ENCODE peak calls at places on chromosome 6, in ten cellular contexts. Q is sigmoid colon, W is A549, U is ovary, B is transverse colon, I is upper lobe of left lung, G is HepG2, M is tibial nerve, F is GM12878, L is suprapubic skin. K is an unnamed sample.
A peak's percentile ranks its signal among the peaks of the same experiment; 100 is the strongest.

GRCh38 chr6:12585497-12585958 is 131.0 kb upstream of the PHACTR1 start:
- DNase-seq in M (no peak), B (no peak), U (no peak), Q (no peak), F (no peak), L (no peak), W (no peak), G (no peak), I (peak; percentile 38), K (peak; percentile 34)

GRCh38 chr6:131657630-131658111 is 20.6 kb downstream of the ENPP3 start:
- DNase-seq in B (no peak), F (no peak), I (no peak), U (no peak), G (no peak), W (no peak), M (no peak), L (no peak), Q (no peak), K (no peak)

GRCh38 chr6:166615059-166615770 is 11.8 kb downstream of the RPS6KA2 start:
- DNase-seq in U (no peak), G (no peak), W (no peak), Q (no peak), F (no peak), B (no peak), I (peak; percentile 22), L (no peak), M (no peak), K (no peak)

GRCh38 chr6:111703723-111704122 is 98.0 kb upstream of the TRAF3IP2 start:
- DNase-seq in B (no peak), W (no peak), M (no peak), U (no peak), L (no peak), I (no peak), G (no peak), Q (no peak), F (no peak), K (no peak)

GRCh38 chr6:71194730-71195129 is 93.9 kb upstream of the OGFRL1 start:
- DNase-seq in Q (no peak), G (no peak), W (peak; percentile 5), I (no peak), U (no peak), M (no peak), L (no peak), B (no peak), F (no peak), K (no peak)

GRCh38 chr6:215335-216034 is 76.8 kb upstream of the DUSP22 start:
- DNase-seq in F (peak; percentile 41), L (no peak), G (no peak), I (peak; percentile 79), U (no peak), Q (no peak), W (no peak), M (no peak), B (no peak), K (no peak)

GRCh38 chr6:192313-192664 is 100.0 kb upstream of the DUSP22 start:
- DNase-seq in B (no peak), M (no peak), U (no peak), I (no peak), L (peak; percentile 49), Q (no peak), W (no peak), F (no peak), G (no peak), K (no peak)

GRCh38 chr6:8246403-8246802 is 144.1 kb upstream of the EEF1E1 start:
- DNase-seq in L (no peak), M (no peak), U (no peak), F (no peak), B (no peak), Q (no peak), I (no peak), G (no peak), W (no peak), K (no peak)

GRCh38 chr6:19804362-19805145 is 32.6 kb upstream of the ID4 start:
- DNase-seq in G (peak; percentile 95), I (peak; percentile 94), L (peak; percentile 95), F (no peak), W (peak; percentile 44), U (peak; percentile 97), B (peak; percentile 94), Q (peak; percentile 98), M (peak; percentile 89), K (peak; percentile 95)

GRCh38 chr6:6631526-6632276 is 43.2 kb downstream of the LY86 start:
- DNase-seq in F (no peak), U (no peak), B (no peak), M (no peak), W (no peak), Q (no peak), G (no peak), I (no peak), L (no peak), K (no peak)

GRCh38 chr6:16713597-16713996 is 47.7 kb downstream of the ATXN1 start:
- DNase-seq in U (no peak), F (no peak), B (no peak), G (no peak), Q (no peak), I (no peak), L (no peak), W (no peak), M (no peak), K (no peak)

GRCh38 chr6:89734526-89734925 is 85.1 kb downstream of the MDN1 start:
- DNase-seq in W (no peak), G (no peak), U (no peak), B (no peak), M (no peak), F (no peak), Q (no peak), L (no peak), I (no peak), K (no peak)

GRCh38 chr6:53543341-53544010 is 1.4 kb downstream of the GCLC start:
- DNase-seq in L (no peak), U (no peak), M (no peak), G (no peak), Q (no peak), I (no peak), F (no peak), W (no peak), B (no peak), K (no peak)

GRCh38 chr6:10418862-10419748 is 4.2 kb upstream of the TFAP2A start:
- DNase-seq in U (no peak), L (no peak), Q (no peak), M (no peak), W (no peak), G (no peak), I (no peak), F (no peak), B (no peak), K (no peak)

GRCh38 chr6:78476561-78476960 is 390.8 kb upstream of the IRAK1BP1 start:
- DNase-seq in B (no peak), U (no peak), F (no peak), I (no peak), G (no peak), W (no peak), L (no peak), Q (no peak), M (no peak), K (no peak)

GRCh38 chr6:37320649-37321048 is 33.1 kb upstream of the RNF8 start:
- DNase-seq in W (no peak), L (no peak), B (no peak), I (no peak), U (no peak), Q (no peak), G (no peak), F (no peak), M (no peak), K (no peak)

DNA sequence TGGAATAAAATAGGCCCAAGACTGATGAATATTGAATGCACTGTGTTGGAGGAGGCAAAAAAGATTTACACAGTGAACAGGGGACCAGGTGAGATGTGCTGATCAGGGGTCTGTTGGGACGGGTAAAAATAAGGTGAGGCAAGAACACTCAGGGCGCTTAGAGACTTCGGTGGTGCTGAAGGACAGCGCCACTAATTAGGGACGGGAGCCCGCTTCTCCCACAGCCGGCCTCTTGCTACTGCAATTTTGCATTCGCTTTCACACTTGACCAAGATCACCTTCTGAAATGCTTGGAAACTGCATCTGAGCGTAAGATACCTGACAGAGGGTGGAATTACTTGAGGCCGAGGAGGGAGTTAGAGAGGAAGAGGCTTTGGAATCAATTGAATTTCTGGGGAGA is 7.3 kb downstream of the TFAP2D start:
- DNase-seq in G (no peak), W (no peak), F (no peak), I (no peak), M (no peak), B (no peak), U (no peak), L (no peak), Q (no peak), K (no peak)
- TF ChIP-seq EP300 in G (no peak), W (no peak), F (no peak), I (no peak), M (no peak), B (no peak), U (no peak), L (no peak), Q (no peak), K (no peak)

DNA sequence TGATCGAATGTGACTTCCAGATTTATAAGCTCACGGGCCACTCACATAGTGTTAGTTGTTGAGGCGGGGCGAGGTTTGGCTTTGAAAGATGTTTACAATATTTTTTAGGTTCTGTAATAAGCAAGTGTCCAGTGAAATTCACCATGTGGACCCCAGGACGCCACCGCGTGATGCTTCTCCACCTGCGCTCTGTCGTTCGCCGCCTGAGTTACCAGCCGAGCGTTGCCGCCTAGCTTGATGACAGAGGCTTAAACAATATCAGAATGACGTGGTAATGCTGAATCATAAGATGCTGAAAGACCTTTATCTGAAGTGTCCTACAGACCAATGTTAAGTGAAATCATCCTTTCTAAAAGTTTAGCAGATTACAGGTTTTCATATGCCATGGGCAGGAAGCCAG is 241.0 kb downstream of the MYLK4 start:
- DNase-seq in U (no peak), I (no peak), G (no peak), F (no peak), W (no peak), M (no peak), Q (no peak), B (no peak), L (no peak), K (no peak)
- H3K4me3 ChIP-seq in U (no peak overlapping the region), I (no peak overlapping the region), G (no peak overlapping the region), F (no peak overlapping the region), W (no peak overlapping the region), M (peak overlapping the region; percentile 13), Q (no peak overlapping the region), B (no peak overlapping the region), L (no peak overlapping the region), K (no peak overlapping the region)

GRCh38 chr6:3421145-3421544 is 35.7 kb downstream of the SLC22A23 start:
- DNase-seq in W (no peak), L (no peak), U (no peak), I (no peak), B (no peak), F (no peak), M (no peak), G (no peak), Q (no peak), K (no peak)
- TF ChIP-seq EP300 in W (no peak), L (no peak), U (no peak), I (no peak), B (no peak), F (no peak), M (no peak), G (no peak), Q (no peak), K (no peak)

DNA sequence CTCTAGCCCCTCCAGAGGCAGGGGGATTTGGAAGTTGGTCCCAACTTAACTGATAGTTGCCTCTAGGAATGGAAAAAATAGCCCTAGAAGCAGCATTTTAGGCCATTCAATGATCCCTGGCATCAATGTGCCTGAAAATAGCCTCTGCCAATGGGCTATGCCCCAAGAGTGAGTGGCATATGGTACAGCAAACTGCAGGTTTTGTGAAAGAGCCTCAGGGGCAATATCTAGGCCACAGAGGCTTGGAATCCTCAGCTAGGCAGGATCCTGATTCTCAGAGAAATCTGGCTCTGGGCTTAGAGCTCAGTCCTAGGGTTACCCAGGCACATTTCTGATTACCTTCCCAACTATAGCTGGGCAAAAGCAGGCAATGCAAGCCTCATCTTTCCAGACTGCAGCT is 104.4 kb upstream of the MOCS1 start:
- DNase-seq in Q (no peak), G (no peak), F (no peak), B (no peak), L (no peak), U (no peak), M (no peak), I (no peak), W (no peak), K (no peak)
- H3K4me3 ChIP-seq in Q (no peak overlapping the region), G (no peak overlapping the region), F (no peak overlapping the region), B (no peak overlapping the region), L (no peak overlapping the region), U (no peak overlapping the region), M (no peak overlapping the region), I (no peak overlapping the region), W (no peak overlapping the region), K (no peak overlapping the region)

K was measured in stomach.